ENCODE peak calls at places on chromosomes 12 and 14, in four cellular contexts. Q is H1, J is HepG2, F is GM12878. I is an unnamed sample.

GRCh38 chr14:99157676-99158075 is 114.3 kb downstream of the BCL11B start:
- DNase-seq in J (no peak), F (no peak), Q (no peak), I (no peak)

GRCh38 chr14:38137005-38137404 is 70.7 kb upstream of the SSTR1 start:
- DNase-seq in Q (no peak), J (no peak), F (no peak), I (no peak)

GRCh38 chr14:58752782-58753181 is 115.0 kb downstream of the DACT1 start:
- DNase-seq in Q (no peak), J (peak; percentile 18), F (no peak), I (no peak)

GRCh38 chr12:86331457-86331856 is 75.3 kb upstream of the MGAT4C start:
- DNase-seq in J (no peak), Q (no peak), F (no peak), I (no peak)

GRCh38 chr14:99047436-99048110 is 224.4 kb downstream of the BCL11B start:
- DNase-seq in Q (no peak), F (no peak), J (no peak), I (no peak)

GRCh38 chr12:11727133-11727664 is 77.7 kb downstream of the ETV6 start:
- DNase-seq in F (peak; percentile 87), J (peak; percentile 56), Q (no peak), I (no peak)

GRCh38 chr14:72000907-72001306 is 68.7 kb downstream of the RGS6 start:
- DNase-seq in J (no peak), F (peak; percentile 34), Q (no peak), I (no peak)

GRCh38 chr12:68521321-68521839 is 89.3 kb upstream of the RAP1B start:
- DNase-seq in F (no peak), Q (no peak), J (no peak), I (peak; percentile 27)

GRCh38 chr14:33959692-33960151 is 8.8 kb upstream of the EGLN3 start:
- DNase-seq in F (no peak), J (no peak), Q (no peak), I (peak; percentile 83)

GRCh38 chr12:94793191-94793595 is 142.8 kb upstream of the TMCC3 start:
- DNase-seq in F (no peak), J (no peak), Q (no peak), I (no peak)

GRCh38 chr12:53493610-53494391 is 5.5 kb downstream of the MAP3K12 start:
- DNase-seq in J (no peak), Q (no peak), F (no peak), I (no peak)

GRCh38 chr12:114166360-114166759 is 200.2 kb upstream of the RBM19 start:
- DNase-seq in J (peak; percentile 9), F (no peak), Q (peak; percentile 38), I (peak; percentile 34)

GRCh38 chr14:85528882-85529585 is 910 bp upstream of the FLRT2 start:
- DNase-seq in J (no peak), Q (no peak), F (no peak), I (no peak)

GRCh38 chr12:19967486-19967885 is 400.9 kb upstream of the PDE3A start:
- DNase-seq in J (no peak), F (peak; percentile 19), Q (no peak), I (no peak)

GRCh38 chr14:73014105-73014504 is 12.8 kb downstream of the ZFYVE1 start:
- DNase-seq in Q (no peak), F (peak; percentile 90), J (no peak), I (no peak)

GRCh38 chr14:106694638-106695393 is 1168.4 kb downstream of the TMEM121 start:
- DNase-seq in J (no peak), F (no peak), Q (no peak), I (peak; percentile 42)

GRCh38 chr14:42806909-42807315 is 1200.2 kb downstream of the LRFN5 start:
- DNase-seq in J (no peak), F (no peak), Q (no peak), I (no peak)

GRCh38 chr12:58803893-58804292 is 116.4 kb downstream of the LRIG3 start:
- DNase-seq in J (no peak), Q (no peak), F (no peak), I (no peak)

GRCh38 chr12:29288031-29288430 is 92.9 kb downstream of the ERGIC2 start:
- DNase-seq in Q (no peak), J (no peak), F (no peak), I (no peak)

GRCh38 chr14:35133542-35134328 is 11.4 kb downstream of the PRORP start:
- DNase-seq in F (no peak), Q (no peak), J (peak; percentile 63), I (no peak)

GRCh38 chr12:75720807-75721206 is 209.4 kb upstream of the KRR1 start:
- DNase-seq in J (no peak), Q (no peak), F (no peak), I (peak; percentile 38)

GRCh38 chr12:112005419-112006395 is 7.3 kb downstream of the TMEM116 start:
- DNase-seq in J (no peak), F (no peak), Q (no peak), I (no peak)

DNA sequence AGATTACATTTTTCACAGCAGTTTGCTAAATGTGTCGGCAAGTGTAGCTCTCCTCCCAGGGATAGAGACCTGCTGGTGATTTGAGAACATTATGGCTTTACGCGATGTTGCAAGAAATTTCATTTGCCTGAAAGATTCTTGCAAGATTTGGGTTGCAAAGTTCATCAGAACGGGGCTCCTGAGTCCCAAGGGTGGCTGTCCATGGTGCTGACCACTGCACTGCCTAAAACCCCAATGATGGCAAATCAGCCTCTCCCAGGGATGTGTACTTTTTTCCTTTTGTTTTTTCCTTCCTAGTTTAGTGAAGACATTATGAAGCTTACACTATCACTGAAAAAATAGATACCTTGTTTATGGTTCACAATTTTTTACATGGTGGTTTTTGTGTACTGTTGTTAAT is 85.4 kb downstream of the WSCD2 start:
- DNase-seq in Q (no peak), J (peak; percentile 3), F (no peak), I (no peak)
- TF ChIP-seq GABPA in Q (peak; percentile 63), J (no peak), F (no peak), I (no peak)

GRCh38 chr12:4051616-4052015 is 178.4 kb upstream of the PARP11 start:
- DNase-seq in F (no peak), J (no peak), Q (no peak), I (no peak)
- TF ChIP-seq TCF12 in F (no peak), J (no peak), Q (no peak), I (no peak)

GRCh38 chr12:96015672-96016071 is 19.5 kb upstream of the HAL start:
- DNase-seq in F (no peak), J (no peak), Q (no peak), I (no peak)
- TF ChIP-seq RFX5 in F (no peak), J (no peak), Q (no peak), I (no peak)

DNA sequence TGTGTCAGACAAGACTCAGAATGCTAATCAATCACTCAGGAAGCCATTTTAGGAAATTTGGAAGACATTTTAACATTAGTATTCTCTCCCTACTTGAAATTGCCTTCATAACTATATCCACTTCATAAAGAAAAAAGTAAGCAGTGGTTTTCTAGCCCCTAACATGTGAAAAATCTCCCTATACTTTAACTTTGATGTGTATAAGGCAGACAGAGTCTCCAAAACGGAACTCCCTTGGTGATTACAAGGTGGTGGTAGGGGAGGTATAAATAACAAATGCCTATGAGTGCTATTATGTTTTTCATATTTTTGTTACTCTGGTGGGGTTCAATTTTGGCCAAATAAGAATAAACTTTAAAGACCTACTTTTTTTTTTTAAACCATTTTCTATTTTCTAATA is 300.3 kb downstream of the BTG1 start:
- DNase-seq in F (no peak), J (no peak), Q (no peak), I (no peak)
- TF ChIP-seq GABPA in F (no peak), J (no peak), Q (no peak), I (no peak)